ENCODE peak calls at places on chromosomes 12 and 14, in six cellular contexts. A is transverse colon; S is A549; L is GM12865; B is naive thymus-derived CD4-positive, alpha-beta T cell; U is SK-N-SH. E is an unnamed sample.

GRCh38 chr14:61406670-61407069 is 85.3 kb downstream of the PRKCH start:
- DNase-seq in A (no peak), S (no peak), L (no peak), B (peak), U (no peak), E (no peak)

GRCh38 chr12:26044007-26044394 is 80.8 kb downstream of the BHLHE41 start:
- DNase-seq in A (no peak), S (no peak), L (no peak), B (no peak), U (no peak), E (no peak)

GRCh38 chr12:41496009-41496408 is 307.9 kb downstream of the PDZRN4 start:
- DNase-seq in A (no peak), S (no peak), L (no peak), B (no peak), U (no peak), E (no peak)

GRCh38 chr12:14828896-14829295 is 14.4 kb downstream of the ART4 start:
- DNase-seq in A (no peak), S (peak), L (peak), B (no peak), U (peak), E (peak)

GRCh38 chr12:132766380-132767085 is 4.9 kb upstream of the ANKLE2 start:
- DNase-seq in A (peak), S (no peak), L (no peak), B (no peak), U (no peak), E (no peak)

GRCh38 chr14:64700894-64701293 is 3.3 kb upstream of the PLEKHG3 start:
- DNase-seq in A (no peak), S (no peak), L (no peak), B (no peak), U (no peak), E (no peak)

GRCh38 chr14:93033983-93034670 is 81.6 kb downstream of the ITPK1 start:
- DNase-seq in A (no peak), S (no peak), L (peak), B (peak), U (peak), E (peak)

GRCh38 chr14:101108579-101109346 is 205.2 kb upstream of the RTL1 start:
- DNase-seq in A (no peak), S (no peak), L (no peak), B (no peak), U (no peak), E (no peak)

GRCh38 chr12:51371295-51371953 is 19.8 kb downstream of the GALNT6 start:
- DNase-seq in A (peak), S (peak), L (no peak), B (no peak), U (peak), E (no peak)

GRCh38 chr14:100155881-100156645 is 3.4 kb downstream of the DEGS2 start:
- DNase-seq in A (peak), S (peak), L (no peak), B (no peak), U (peak), E (no peak)

GRCh38 chr12:131132118-131132892 is 178.6 kb downstream of the ADGRD1 start:
- DNase-seq in A (peak), S (peak), L (peak), B (peak), U (peak), E (peak)

GRCh38 chr12:96478011-96478410 is 11.4 kb upstream of the CFAP54 start:
- DNase-seq in A (no peak), S (no peak), L (no peak), B (no peak), U (no peak), E (no peak)

GRCh38 chr12:25615119-25615518 is 62.0 kb upstream of the LMNTD1 start:
- DNase-seq in A (no peak), S (peak), L (no peak), B (no peak), U (no peak), E (no peak)

GRCh38 chr14:77314043-77314442 is 6.6 kb downstream of the POMT2 start:
- DNase-seq in A (peak), S (peak), L (no peak), B (no peak), U (no peak), E (no peak)

GRCh38 chr12:67498981-67499380 is 149.6 kb upstream of the DYRK2 start:
- DNase-seq in A (no peak), S (no peak), L (no peak), B (no peak), U (no peak), E (no peak)

GRCh38 chr12:55728932-55729591 is at the start of gene CD63:
- DNase-seq in A (peak), S (peak), L (peak), B (peak), U (peak), E (no peak)

GRCh38 chr12:79685068-79685467 is 5.7 kb downstream of the PAWR start:
- DNase-seq in A (no peak), S (peak), L (no peak), B (no peak), U (no peak), E (no peak)

GRCh38 chr12:79689041-79689476 is 1.7 kb downstream of the PAWR start:
- DNase-seq in A (no peak), S (peak), L (no peak), B (no peak), U (no peak), E (no peak)

GRCh38 chr12:79687711-79688270 is 3.0 kb downstream of the PAWR start:
- DNase-seq in A (no peak), S (no peak), L (no peak), B (no peak), U (no peak), E (no peak)

GRCh38 chr12:79688376-79689040 is 2.3 kb downstream of the PAWR start:
- DNase-seq in A (no peak), S (no peak), L (peak), B (no peak), U (no peak), E (no peak)

DNA sequence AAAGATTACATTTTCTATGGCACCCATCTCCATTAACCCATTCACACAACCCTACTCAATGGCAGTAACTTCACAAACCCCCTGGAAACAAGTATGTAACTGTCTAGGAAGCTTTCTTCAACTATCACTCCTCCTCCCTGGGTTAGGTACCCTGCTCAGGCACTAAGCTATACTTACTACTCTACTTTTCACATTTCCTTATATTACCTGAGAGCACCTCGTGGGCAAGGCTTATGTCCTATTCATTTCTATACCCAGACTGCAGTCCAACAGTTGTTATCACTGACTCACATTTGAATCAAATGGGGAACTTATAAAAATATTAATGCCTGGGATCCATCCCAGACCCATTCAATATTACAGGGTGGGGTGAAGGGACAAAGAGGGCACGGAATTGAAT is 4.6 kb downstream of the PAWR start:
- DNase-seq in A (no peak), S (no peak), L (peak), B (no peak), U (no peak), E (no peak)
- H3K4me3 ChIP-seq in A (peak), S (peak), L (no peak), B (no peak), U (no peak), E (no peak)

DNA sequence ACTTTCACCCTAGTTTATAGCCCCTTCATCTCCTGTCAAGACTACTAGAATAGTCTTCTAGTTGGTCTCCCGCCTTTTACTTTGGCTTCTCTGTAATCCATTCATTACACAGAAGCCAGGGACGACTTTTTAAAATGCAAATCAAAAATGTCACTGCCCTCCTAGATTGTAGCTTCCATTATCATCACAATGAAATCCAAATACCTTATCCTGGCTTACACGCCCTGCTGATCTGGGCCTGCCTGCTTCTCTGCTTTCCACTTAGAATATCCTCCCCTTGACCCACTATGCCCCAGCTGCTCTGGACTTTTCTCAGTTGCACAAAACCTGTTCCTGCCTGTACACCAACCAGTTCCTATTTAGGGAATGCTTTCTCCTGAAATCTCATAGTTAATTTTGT is 4.5 kb upstream of the EEA1 start:
- DNase-seq in A (no peak), S (no peak), L (no peak), B (no peak), U (no peak), E (no peak)
- H3K4me3 ChIP-seq in A (no peak), S (no peak), L (no peak), B (no peak), U (no peak), E (no peak)

GRCh38 chr14:73591690-73592448 is at the start of gene ACOT4:
- DNase-seq in A (peak), S (peak), L (peak), B (peak), U (peak), E (no peak)
- H3K4me3 ChIP-seq in A (peak), S (peak), L (peak), B (peak), U (peak), E (no peak)

GRCh38 chr12:105358789-105359188 is 28.3 kb downstream of the C12orf75 start:
- DNase-seq in A (no peak), S (no peak), L (peak), B (no peak), U (no peak), E (no peak)
- H3K4me3 ChIP-seq in A (no peak), S (no peak), L (no peak), B (no peak), U (no peak), E (no peak)

GRCh38 chr12:109597795-109598427 is 24.3 kb downstream of the MVK start:
- DNase-seq in A (peak), S (peak), L (peak), B (peak), U (peak), E (peak)

GRCh38 chr12:109599087-109599486 is 25.5 kb downstream of the MVK start:
- DNase-seq in A (no peak), S (no peak), L (no peak), B (no peak), U (no peak), E (no peak)

GRCh38 chr12:109596418-109597244 is 23.0 kb downstream of the MVK start:
- DNase-seq in A (no peak), S (no peak), L (peak), B (no peak), U (no peak), E (no peak)

GRCh38 chr12:109598428-109598854 is 24.8 kb downstream of the MVK start:
- DNase-seq in A (no peak), S (no peak), L (no peak), B (no peak), U (peak), E (no peak)

GRCh38 chr12:109597414-109597794 is 23.8 kb downstream of the MVK start:
- DNase-seq in A (no peak), S (no peak), L (no peak), B (no peak), U (no peak), E (no peak)
- H3K4me3 ChIP-seq in A (no peak), S (no peak), L (no peak), B (no peak), U (peak), E (no peak)

DNA sequence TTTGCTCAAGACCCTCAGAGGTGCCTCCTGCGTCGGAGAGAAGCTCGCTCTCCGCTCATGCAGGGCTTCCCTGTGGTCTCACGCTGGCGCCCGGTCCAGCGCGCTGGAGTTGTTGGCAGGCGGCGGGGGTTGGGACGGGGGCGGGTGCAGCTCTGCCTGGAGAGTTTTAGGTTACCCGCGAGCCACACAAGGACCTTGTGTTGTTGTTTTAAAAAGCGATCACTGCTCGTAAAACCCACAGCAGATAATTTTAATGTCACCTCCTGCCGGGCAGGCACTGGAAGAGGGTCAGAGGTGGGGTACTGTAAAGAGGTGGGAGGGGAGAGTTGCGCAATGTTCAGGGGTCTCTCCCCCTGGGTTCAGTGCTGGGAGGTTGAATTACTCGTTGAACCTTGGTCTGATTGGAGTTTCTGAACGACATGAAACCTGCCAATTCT is 853 bp downstream of the SMOC1 start:
- DNase-seq in A (no peak), S (no peak), L (no peak), B (no peak), U (no peak), E (no peak)
- H3K4me3 ChIP-seq in A (peak), S (peak), L (no peak), B (no peak), U (no peak), E (no peak)

DNA sequence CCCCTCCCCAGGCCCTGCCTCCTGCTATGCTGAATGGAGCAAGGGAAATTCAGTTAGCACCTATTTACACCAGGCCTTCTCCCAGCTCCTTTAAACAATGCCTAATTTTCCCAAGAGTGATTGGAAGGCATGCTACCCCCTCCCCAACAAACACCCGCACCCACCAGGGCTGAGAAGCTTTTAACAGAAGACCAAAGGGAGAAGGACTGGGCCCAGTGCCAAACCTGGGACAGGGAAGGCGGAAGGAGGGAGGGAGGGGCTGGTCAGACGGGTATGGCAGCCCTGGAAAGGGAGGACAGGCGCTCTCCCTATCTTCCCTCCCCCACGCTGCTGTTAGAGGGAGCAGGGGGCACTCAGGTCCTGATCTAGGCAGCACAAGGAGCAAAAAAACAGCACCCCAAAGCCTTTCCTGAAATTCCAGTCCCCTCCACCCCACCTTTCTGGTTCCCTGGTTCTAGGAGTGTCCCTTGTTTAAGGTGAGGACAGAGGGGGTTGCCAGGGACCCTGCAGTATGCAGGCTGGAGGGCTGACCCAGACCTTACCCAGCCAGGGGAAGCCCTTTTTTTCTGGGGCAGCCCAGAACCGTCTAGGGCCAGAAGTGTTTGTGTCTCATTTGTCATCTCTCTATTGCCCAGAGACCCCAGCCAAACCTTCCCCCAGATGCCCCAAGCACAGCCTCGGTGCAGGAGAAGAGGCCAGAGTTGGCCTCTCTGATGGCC is 2.4 kb upstream of the KRT8 start:
- DNase-seq in A (peak), S (peak), L (no peak), B (no peak), U (peak), E (no peak)
- H3K4me3 ChIP-seq in A (no peak), S (no peak), L (no peak), B (no peak), U (no peak), E (no peak)

E was measured in Jurkat, Clone E6-1.